ENCODE peak calls at places on chromosomes 4 and X, in seven cellular contexts. One of them, this sample, is unnamed.
A peak's percentile ranks its signal among the peaks of the same experiment; 100 is the strongest.

GRCh38 chrX:41677661-41678060 is 11.1 kb upstream of the GPR34 start:
- DNase-seq in trophoblast cell: peak; percentile 10
- DNase-seq in IMR-90: no peak
- DNase-seq in mesendoderm: no peak
- DNase-seq in H1: no peak
- DNase-seq in H9: no peak
- DNase-seq in mesenchymal stem cell: no peak
- DNase-seq in this sample: no peak

GRCh38 chrX:10017866-10018265 is 50.7 kb downstream of the CLDN34 start:
- DNase-seq in H9: no peak
- DNase-seq in mesenchymal stem cell: peak; percentile 60
- DNase-seq in mesendoderm: peak; percentile 76
- DNase-seq in trophoblast cell: peak; percentile 63
- DNase-seq in H1: no peak
- DNase-seq in IMR-90: peak; percentile 65
- DNase-seq in this sample: no peak

GRCh38 chr4:144507309-144508101 is 138.5 kb upstream of the HHIP start:
- DNase-seq in mesendoderm: peak; percentile 47
- DNase-seq in H1: no peak
- DNase-seq in mesenchymal stem cell: no peak
- DNase-seq in trophoblast cell: peak; percentile 18
- DNase-seq in H9: no peak
- DNase-seq in IMR-90: peak; percentile 28
- DNase-seq in this sample: no peak

GRCh38 chr4:88219099-88219498 is 60.7 kb upstream of the ABCG2 start:
- DNase-seq in H9: no peak
- DNase-seq in trophoblast cell: peak; percentile 82
- DNase-seq in H1: no peak
- DNase-seq in IMR-90: peak; percentile 56
- DNase-seq in mesenchymal stem cell: peak; percentile 66
- DNase-seq in mesendoderm: peak; percentile 61
- DNase-seq in this sample: peak; percentile 33

GRCh38 chr4:87046111-87046510 is 111.3 kb downstream of the AFF1 start:
- DNase-seq in mesenchymal stem cell: no peak
- DNase-seq in mesendoderm: no peak
- DNase-seq in H9: no peak
- DNase-seq in H1: no peak
- DNase-seq in IMR-90: peak; percentile 12
- DNase-seq in trophoblast cell: no peak
- DNase-seq in this sample: no peak

GRCh38 chrX:118356154-118356701 is 10.3 kb downstream of the WDR44 start:
- DNase-seq in H9: no peak
- DNase-seq in IMR-90: no peak
- DNase-seq in mesendoderm: no peak
- DNase-seq in mesenchymal stem cell: no peak
- DNase-seq in H1: no peak
- DNase-seq in trophoblast cell: no peak
- DNase-seq in this sample: no peak

GRCh38 chrX:136438192-136438591 is 49.6 kb upstream of the BRS3 start:
- DNase-seq in H9: no peak
- DNase-seq in trophoblast cell: no peak
- DNase-seq in mesendoderm: no peak
- DNase-seq in mesenchymal stem cell: no peak
- DNase-seq in H1: no peak
- DNase-seq in IMR-90: no peak
- DNase-seq in this sample: no peak

GRCh38 chr4:38868055-38868965 is 704 bp downstream of the FAM114A1 start:
- DNase-seq in IMR-90: peak; percentile 60
- DNase-seq in mesendoderm: peak; percentile 65
- DNase-seq in trophoblast cell: peak; percentile 35
- DNase-seq in H9: peak; percentile 38
- DNase-seq in mesenchymal stem cell: peak; percentile 55
- DNase-seq in H1: peak; percentile 59
- DNase-seq in this sample: peak; percentile 9

GRCh38 chr4:182339246-182339645 is 96.0 kb downstream of the TENM3 start:
- DNase-seq in H9: peak; percentile 48
- DNase-seq in IMR-90: no peak
- DNase-seq in trophoblast cell: no peak
- DNase-seq in mesendoderm: peak; percentile 93
- DNase-seq in H1: no peak
- DNase-seq in mesenchymal stem cell: no peak
- DNase-seq in this sample: no peak

GRCh38 chr4:184762100-184762499 is 28.2 kb upstream of the CENPU start:
- DNase-seq in mesendoderm: no peak
- DNase-seq in H1: no peak
- DNase-seq in trophoblast cell: no peak
- DNase-seq in H9: no peak
- DNase-seq in IMR-90: no peak
- DNase-seq in mesenchymal stem cell: no peak
- DNase-seq in this sample: no peak

GRCh38 chrX:44748014-44748413 is 95.8 kb upstream of the DUSP21 start:
- DNase-seq in IMR-90: no peak
- DNase-seq in H1: no peak
- DNase-seq in mesenchymal stem cell: peak; percentile 23
- DNase-seq in mesendoderm: peak; percentile 11
- DNase-seq in trophoblast cell: peak; percentile 42
- DNase-seq in H9: no peak
- DNase-seq in this sample: no peak

GRCh38 chr4:185535818-185536729 is 767 bp upstream of the PDLIM3 start:
- DNase-seq in H1: no peak
- DNase-seq in trophoblast cell: peak; percentile 8
- DNase-seq in mesendoderm: no peak
- DNase-seq in mesenchymal stem cell: peak; percentile 74
- DNase-seq in IMR-90: no peak
- DNase-seq in H9: no peak
- DNase-seq in this sample: no peak

GRCh38 chr4:137378393-137379290 is 153.7 kb downstream of the PCDH18 start:
- DNase-seq in IMR-90: no peak
- DNase-seq in H9: no peak
- DNase-seq in mesenchymal stem cell: no peak
- DNase-seq in trophoblast cell: no peak
- DNase-seq in mesendoderm: no peak
- DNase-seq in H1: no peak
- DNase-seq in this sample: no peak

GRCh38 chr4:40264497-40264896 is 67.7 kb downstream of the RHOH start:
- DNase-seq in H1: no peak
- DNase-seq in mesendoderm: peak; percentile 81
- DNase-seq in H9: no peak
- DNase-seq in trophoblast cell: peak; percentile 96
- DNase-seq in mesenchymal stem cell: peak; percentile 79
- DNase-seq in IMR-90: peak; percentile 69
- DNase-seq in this sample: no peak

GRCh38 chr4:54228064-54228527 is 997 bp upstream of the PDGFRA start:
- DNase-seq in IMR-90: peak; percentile 82
- DNase-seq in mesendoderm: peak; percentile 85
- DNase-seq in trophoblast cell: peak; percentile 60
- DNase-seq in mesenchymal stem cell: peak; percentile 89
- DNase-seq in H1: peak; percentile 93
- DNase-seq in H9: peak; percentile 84
- DNase-seq in this sample: peak; percentile 81

GRCh38 chr4:121108557-121108956 is 36.2 kb upstream of the NDNF start:
- DNase-seq in IMR-90: no peak
- DNase-seq in H1: no peak
- DNase-seq in H9: no peak
- DNase-seq in mesenchymal stem cell: no peak
- DNase-seq in mesendoderm: no peak
- DNase-seq in trophoblast cell: no peak
- DNase-seq in this sample: no peak

GRCh38 chrX:38664285-38664684 is 102.9 kb downstream of the TSPAN7 start:
- DNase-seq in H1: no peak
- DNase-seq in mesendoderm: peak; percentile 48
- DNase-seq in H9: no peak
- DNase-seq in IMR-90: peak; percentile 43
- DNase-seq in trophoblast cell: peak; percentile 47
- DNase-seq in mesenchymal stem cell: peak; percentile 48
- DNase-seq in this sample: peak; percentile 9

GRCh38 chr4:87066403-87067119 is 131.8 kb downstream of the AFF1 start:
- DNase-seq in H9: no peak
- DNase-seq in mesendoderm: no peak
- DNase-seq in IMR-90: no peak
- DNase-seq in mesenchymal stem cell: no peak
- DNase-seq in trophoblast cell: no peak
- DNase-seq in H1: no peak
- DNase-seq in this sample: no peak

GRCh38 chrX:42680651-42681050 is 97.3 kb downstream of the PPP1R2C start:
- DNase-seq in mesenchymal stem cell: peak; percentile 16
- DNase-seq in H9: peak; percentile 53
- DNase-seq in IMR-90: no peak
- DNase-seq in H1: no peak
- DNase-seq in trophoblast cell: no peak
- DNase-seq in mesendoderm: peak; percentile 6
- DNase-seq in this sample: peak; percentile 1

GRCh38 chrX:76550016-76550415 is 122.5 kb downstream of the MAGEE1 start:
- DNase-seq in mesendoderm: no peak
- DNase-seq in trophoblast cell: no peak
- DNase-seq in H9: no peak
- DNase-seq in mesenchymal stem cell: no peak
- DNase-seq in H1: no peak
- DNase-seq in IMR-90: no peak
- DNase-seq in this sample: no peak

GRCh38 chr4:110621328-110621812 is 1.5 kb downstream of the PITX2 start:
- DNase-seq in H1: no peak
- DNase-seq in mesendoderm: peak; percentile 71
- DNase-seq in H9: no peak
- DNase-seq in trophoblast cell: no peak
- DNase-seq in mesenchymal stem cell: peak; percentile 60
- DNase-seq in IMR-90: no peak
- DNase-seq in this sample: no peak

GRCh38 chr4:52576326-52576725 is 82.8 kb downstream of the USP46 start:
- DNase-seq in mesendoderm: no peak
- DNase-seq in trophoblast cell: no peak
- DNase-seq in H9: no peak
- DNase-seq in IMR-90: no peak
- DNase-seq in mesenchymal stem cell: no peak
- DNase-seq in H1: no peak
- DNase-seq in this sample: no peak

GRCh38 chr4:184401397-184402171 is 72.8 kb downstream of the IRF2 start:
- DNase-seq in mesenchymal stem cell: no peak
- DNase-seq in IMR-90: no peak
- DNase-seq in trophoblast cell: no peak
- DNase-seq in mesendoderm: peak; percentile 50
- DNase-seq in H9: peak; percentile 58
- DNase-seq in H1: peak; percentile 54
- DNase-seq in this sample: peak; percentile 79

GRCh38 chr4:80058740-80059139 is 14.3 kb downstream of the ANTXR2 start:
- DNase-seq in H1: no peak
- DNase-seq in IMR-90: peak; percentile 24
- DNase-seq in trophoblast cell: peak; percentile 36
- DNase-seq in mesenchymal stem cell: peak; percentile 69
- DNase-seq in H9: no peak
- DNase-seq in mesendoderm: peak; percentile 29
- DNase-seq in this sample: no peak

GRCh38 chr4:15244354-15244753 is 183.5 kb upstream of the C1QTNF7 start:
- DNase-seq in trophoblast cell: peak; percentile 46
- DNase-seq in IMR-90: peak; percentile 61
- DNase-seq in mesendoderm: peak; percentile 47
- DNase-seq in mesenchymal stem cell: no peak
- DNase-seq in H1: no peak
- DNase-seq in H9: no peak
- DNase-seq in this sample: no peak

GRCh38 chr4:7043521-7044414 is 596 bp downstream of the TADA2B start:
- DNase-seq in H9: no peak
- DNase-seq in mesendoderm: peak; percentile 40
- DNase-seq in mesenchymal stem cell: peak; percentile 55
- DNase-seq in IMR-90: peak; percentile 38
- DNase-seq in H1: peak; percentile 71
- DNase-seq in trophoblast cell: peak; percentile 51
- DNase-seq in this sample: no peak

GRCh38 chr4:138663883-138664282 is 351.7 kb upstream of the NOCT start:
- DNase-seq in H9: no peak
- DNase-seq in IMR-90: peak; percentile 11
- DNase-seq in trophoblast cell: no peak
- DNase-seq in H1: no peak
- DNase-seq in mesendoderm: no peak
- DNase-seq in mesenchymal stem cell: no peak
- DNase-seq in this sample: no peak
- H2BK5ac ChIP-seq in H9: no peak overlapping the region
- H2BK5ac ChIP-seq in IMR-90: no peak overlapping the region
- H2BK5ac ChIP-seq in trophoblast cell: no peak overlapping the region
- H2BK5ac ChIP-seq in H1: no peak overlapping the region
- H2BK5ac ChIP-seq in mesendoderm: no peak overlapping the region
- H2BK5ac ChIP-seq in mesenchymal stem cell: no peak overlapping the region
- H2BK5ac ChIP-seq in this sample: no peak overlapping the region

GRCh38 chrX:150050387-150050786 is 112.1 kb upstream of the EOLA2 start:
- DNase-seq in IMR-90: no peak
- DNase-seq in mesendoderm: peak; percentile 35
- DNase-seq in H1: no peak
- DNase-seq in mesenchymal stem cell: no peak
- DNase-seq in trophoblast cell: no peak
- DNase-seq in H9: no peak
- DNase-seq in this sample: no peak
- H2BK5ac ChIP-seq in IMR-90: no peak overlapping the region
- H2BK5ac ChIP-seq in mesendoderm: no peak overlapping the region
- H2BK5ac ChIP-seq in H1: no peak overlapping the region
- H2BK5ac ChIP-seq in mesenchymal stem cell: no peak overlapping the region
- H2BK5ac ChIP-seq in trophoblast cell: no peak overlapping the region
- H2BK5ac ChIP-seq in H9: no peak overlapping the region
- H2BK5ac ChIP-seq in this sample: no peak overlapping the region

GRCh38 chr4:8427262-8427661 is 13.3 kb downstream of the ACOX3 start:
- DNase-seq in H1: no peak
- DNase-seq in IMR-90: no peak
- DNase-seq in trophoblast cell: no peak
- DNase-seq in H9: no peak
- DNase-seq in mesendoderm: no peak
- DNase-seq in mesenchymal stem cell: no peak
- DNase-seq in this sample: no peak
- H2BK5ac ChIP-seq in H1: no peak overlapping the region
- H2BK5ac ChIP-seq in IMR-90: no peak overlapping the region
- H2BK5ac ChIP-seq in trophoblast cell: no peak overlapping the region
- H2BK5ac ChIP-seq in H9: no peak overlapping the region
- H2BK5ac ChIP-seq in mesendoderm: no peak overlapping the region
- H2BK5ac ChIP-seq in mesenchymal stem cell: no peak overlapping the region
- H2BK5ac ChIP-seq in this sample: no peak overlapping the region

GRCh38 chr4:42341518-42342026 is 55.7 kb upstream of the SHISA3 start:
- DNase-seq in mesendoderm: no peak
- DNase-seq in H1: no peak
- DNase-seq in H9: no peak
- DNase-seq in mesenchymal stem cell: no peak
- DNase-seq in IMR-90: peak; percentile 61
- DNase-seq in trophoblast cell: no peak
- DNase-seq in this sample: no peak

GRCh38 chr4:42345962-42346544 is 51.2 kb upstream of the SHISA3 start:
- DNase-seq in trophoblast cell: no peak
- DNase-seq in mesendoderm: no peak
- DNase-seq in IMR-90: no peak
- DNase-seq in H1: no peak
- DNase-seq in H9: no peak
- DNase-seq in mesenchymal stem cell: no peak
- DNase-seq in this sample: no peak

GRCh38 chr4:42344260-42344659 is 53.0 kb upstream of the SHISA3 start:
- DNase-seq in mesendoderm: no peak
- DNase-seq in IMR-90: no peak
- DNase-seq in H1: no peak
- DNase-seq in trophoblast cell: no peak
- DNase-seq in H9: no peak
- DNase-seq in mesenchymal stem cell: no peak
- DNase-seq in this sample: no peak

GRCh38 chr4:42347076-42347475 is 50.2 kb upstream of the SHISA3 start:
- DNase-seq in trophoblast cell: no peak
- DNase-seq in H9: no peak
- DNase-seq in mesendoderm: no peak
- DNase-seq in H1: no peak
- DNase-seq in IMR-90: no peak
- DNase-seq in mesenchymal stem cell: no peak
- DNase-seq in this sample: no peak

GRCh38 chr4:42344749-42345148 is 52.5 kb upstream of the SHISA3 start:
- DNase-seq in H1: no peak
- DNase-seq in trophoblast cell: no peak
- DNase-seq in mesendoderm: no peak
- DNase-seq in mesenchymal stem cell: no peak
- DNase-seq in IMR-90: no peak
- DNase-seq in H9: no peak
- DNase-seq in this sample: no peak
- H2BK5ac ChIP-seq in H1: no peak overlapping the region
- H2BK5ac ChIP-seq in trophoblast cell: no peak overlapping the region
- H2BK5ac ChIP-seq in mesendoderm: no peak overlapping the region
- H2BK5ac ChIP-seq in mesenchymal stem cell: no peak overlapping the region
- H2BK5ac ChIP-seq in IMR-90: no peak overlapping the region
- H2BK5ac ChIP-seq in H9: no peak overlapping the region
- H2BK5ac ChIP-seq in this sample: no peak overlapping the region